ENCODE peak calls at places on chromosomes 3 and 15, in four cellular contexts. N is mammary epithelial cell, K is heart right ventricle, Z is cardiac muscle cell. O is an unnamed sample.

GRCh38 chr3:164752814-164753213 is 325.5 kb downstream of the SI start:
- DNase-seq in N (no peak), K (no peak), Z (peak), O (no peak)

GRCh38 chr3:115789480-115789879 is 166.2 kb downstream of the GAP43 start:
- DNase-seq in N (no peak), K (no peak), Z (no peak), O (no peak)

GRCh38 chr3:98573231-98573728 is 20.1 kb downstream of the CPOX start:
- DNase-seq in N (peak), K (no peak), Z (no peak), O (no peak)

GRCh38 chr3:142849148-142849547 is 39.7 kb downstream of the PCOLCE2 start:
- DNase-seq in N (peak), K (no peak), Z (no peak), O (no peak)

GRCh38 chr3:186220886-186221285 is 112.0 kb upstream of the ETV5 start:
- DNase-seq in N (no peak), K (no peak), Z (no peak), O (no peak)

GRCh38 chr3:14297784-14298236 is 104.6 kb upstream of the SLC6A6 start:
- DNase-seq in N (peak), K (peak), Z (no peak), O (peak)

GRCh38 chr3:37237252-37237651 is 62.9 kb upstream of the LRRFIP2 start:
- DNase-seq in N (peak), K (no peak), Z (no peak), O (no peak)

GRCh38 chr3:115551091-115551490 is 72.2 kb upstream of the GAP43 start:
- DNase-seq in N (no peak), K (no peak), Z (no peak), O (no peak)

GRCh38 chr3:9826815-9827574 is 16.8 kb downstream of the RPUSD3 start:
- DNase-seq in N (no peak), K (no peak), Z (no peak), O (no peak)

GRCh38 chr3:10303785-10304184 is 11.0 kb upstream of the GHRL start:
- DNase-seq in N (no peak), K (no peak), Z (no peak), O (no peak)

GRCh38 chr3:73707772-73708171 is 83.0 kb upstream of the PDZRN3 start:
- DNase-seq in N (no peak), K (no peak), Z (no peak), O (no peak)

GRCh38 chr3:186988806-186989205 is 58.5 kb downstream of the ST6GAL1 start:
- DNase-seq in N (no peak), K (no peak), Z (no peak), O (peak)

GRCh38 chr3:178439504-178439903 is 96.7 kb upstream of the KCNMB2 start:
- DNase-seq in N (peak), K (no peak), Z (peak), O (no peak)

GRCh38 chr15:84648539-84648938 is 5.5 kb downstream of the WDR73 start:
- DNase-seq in N (no peak), K (peak), Z (no peak), O (no peak)

GRCh38 chr3:123072564-123072963 is 5.7 kb downstream of the PDIA5 start:
- DNase-seq in N (no peak), K (no peak), Z (no peak), O (no peak)

GRCh38 chr3:16841906-16842709 is 42.6 kb upstream of the PLCL2 start:
- DNase-seq in N (no peak), K (peak), Z (peak), O (peak)

GRCh38 chr3:160686955-160687535 is 10.1 kb downstream of the ARL14 start:
- DNase-seq in N (no peak), K (no peak), Z (no peak), O (no peak)

GRCh38 chr15:29942548-29942947 is 120.3 kb upstream of the TJP1 start:
- DNase-seq in N (no peak), K (no peak), Z (no peak), O (no peak)

GRCh38 chr15:29938701-29939340 is 116.6 kb upstream of the TJP1 start:
- DNase-seq in N (no peak), K (no peak), Z (no peak), O (no peak)

GRCh38 chr15:29939404-29939803 is 117.1 kb upstream of the TJP1 start:
- DNase-seq in N (peak), K (no peak), Z (no peak), O (no peak)

GRCh38 chr15:29944925-29945324 is 122.7 kb upstream of the TJP1 start:
- DNase-seq in N (no peak), K (no peak), Z (no peak), O (no peak)

DNA sequence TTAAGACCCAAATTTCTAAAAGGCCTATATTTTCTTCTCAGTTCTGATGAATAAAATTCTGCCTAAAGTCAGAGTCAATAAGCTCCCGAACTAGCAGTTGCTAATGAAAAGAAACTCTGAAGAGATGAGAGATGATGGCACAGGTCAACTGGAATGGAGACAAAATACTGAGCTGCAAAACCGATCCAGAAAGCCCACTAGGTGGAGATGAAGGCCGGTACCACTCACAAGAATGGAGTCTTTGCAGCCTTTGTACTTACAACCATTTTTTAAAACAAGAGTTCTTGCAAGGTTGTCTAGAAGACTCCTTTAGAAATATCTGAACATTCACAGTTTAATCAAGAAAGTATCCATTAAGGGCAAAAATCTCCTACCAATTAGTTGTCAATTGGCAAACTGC is 119.9 kb upstream of the TJP1 start:
- DNase-seq in N (no peak), K (no peak), Z (peak), O (no peak)
- TF ChIP-seq CTCF in N (no peak), K (peak), Z (peak), O (no peak)

GRCh38 chr3:104031598-104031997 is 1335.1 kb upstream of the ALCAM start:
- DNase-seq in N (no peak), K (no peak), Z (no peak), O (no peak)

DNA sequence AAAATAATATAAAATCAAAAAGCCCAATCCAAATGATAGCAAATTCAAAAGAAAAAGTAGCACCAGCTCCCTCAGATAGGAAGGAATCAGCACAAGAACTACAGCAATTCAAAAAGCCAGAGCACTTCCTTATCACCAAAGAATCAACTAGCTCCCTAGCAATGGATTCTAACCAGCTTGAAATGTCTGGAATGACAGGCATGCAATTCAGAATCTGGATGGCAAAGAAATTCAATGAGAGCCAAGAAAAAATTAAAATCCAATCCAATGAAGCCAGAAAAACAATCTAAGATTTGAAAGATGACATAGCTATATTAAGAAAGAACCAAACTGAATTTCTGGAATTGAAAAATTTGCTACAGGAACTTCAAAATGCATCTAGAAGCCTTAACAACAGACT is 1334.4 kb upstream of the ALCAM start:
- DNase-seq in N (no peak), K (no peak), Z (peak), O (no peak)
- H3K4me3 ChIP-seq in N (no peak), K (no peak), Z (no peak), O (no peak)

DNA sequence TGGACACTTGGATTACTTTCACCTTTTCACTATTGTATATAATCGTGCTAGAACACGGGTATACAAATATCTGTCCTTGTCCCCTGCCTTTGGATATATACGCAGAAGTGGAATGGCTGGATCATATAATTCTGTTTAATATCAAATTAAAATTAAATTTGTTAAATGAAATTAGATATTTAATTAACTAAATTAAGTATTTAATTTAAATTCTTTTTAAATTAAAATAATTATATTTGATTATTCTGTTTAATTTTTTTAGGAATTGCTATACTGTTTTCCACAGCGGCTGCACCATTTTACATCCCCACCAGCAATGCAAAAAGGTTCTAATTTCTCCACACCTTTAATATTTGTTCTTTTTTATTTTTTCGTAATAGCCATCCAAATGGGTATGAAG is 84.3 kb downstream of the DOCK3 start:
- DNase-seq in N (no peak), K (no peak), Z (no peak), O (no peak)
- TF ChIP-seq CTCF in N (no peak), K (no peak), Z (no peak), O (no peak)

GRCh38 chr3:33834117-33834495 is 35.7 kb downstream of the PDCD6IP start:
- DNase-seq in N (no peak), K (no peak), Z (no peak), O (no peak)
- H3K4me3 ChIP-seq in N (no peak), K (no peak), Z (no peak), O (no peak)

DNA sequence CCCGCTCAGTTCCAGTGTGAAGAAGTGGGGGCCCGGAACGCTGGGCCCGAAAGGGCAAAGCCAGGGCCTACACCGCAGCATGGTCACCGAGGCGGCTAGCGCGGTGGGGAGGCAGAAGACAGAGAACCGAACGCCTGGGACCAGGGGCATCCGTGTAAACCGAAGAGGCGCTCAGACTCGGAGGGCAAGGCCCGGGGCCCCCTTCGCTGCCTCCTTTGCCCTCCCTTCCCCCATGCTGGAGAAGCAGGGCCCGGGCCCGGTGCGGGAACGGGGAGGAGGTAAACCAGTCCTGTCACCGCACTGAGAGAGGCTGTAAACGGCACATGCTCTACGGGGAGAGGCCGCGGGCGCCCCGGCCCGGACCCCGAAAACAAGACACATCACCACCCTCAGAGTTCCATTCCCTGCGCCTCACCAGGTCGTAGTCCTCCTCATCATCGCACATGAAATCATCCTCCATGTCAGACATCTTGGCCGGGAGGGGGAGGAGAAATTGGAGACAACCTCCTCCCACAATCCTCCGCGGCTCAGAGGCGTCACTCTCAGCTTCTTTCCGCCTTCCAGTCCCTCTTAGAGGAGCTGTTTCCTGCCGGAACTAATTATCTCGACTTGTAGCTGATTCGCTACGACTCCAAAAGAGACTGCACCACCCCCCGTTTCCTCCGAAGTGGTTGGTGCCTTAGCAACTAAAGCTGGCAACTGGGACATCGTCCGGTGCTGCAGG is at the start of gene COPS2:
- DNase-seq in N (peak), K (peak), Z (peak), O (peak)
- TF ChIP-seq CTCF in N (no peak), K (no peak), Z (no peak), O (no peak)

DNA sequence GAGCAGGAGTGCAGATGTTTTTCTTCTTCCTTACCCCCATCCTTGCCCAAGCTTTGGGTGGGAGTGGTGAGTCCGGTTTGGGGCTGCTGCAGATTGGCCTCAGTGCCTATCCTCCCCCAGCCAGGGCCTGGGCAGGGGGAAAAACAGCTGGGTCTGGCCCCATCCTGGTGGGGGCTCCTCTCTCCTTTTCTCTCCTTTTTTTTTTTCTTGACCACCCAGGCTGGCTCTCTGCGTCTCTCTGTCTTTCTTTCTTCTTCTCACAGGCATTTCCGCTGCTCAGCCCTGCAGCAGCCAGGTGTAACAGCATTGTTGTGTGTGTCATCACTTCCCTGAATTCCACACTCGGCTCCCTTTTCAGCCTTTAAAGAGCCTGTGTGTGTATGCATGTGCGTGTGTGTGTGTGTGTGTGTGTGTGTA is 2.0 kb downstream of the FOXL2NB start:
- DNase-seq in N (no peak), K (no peak), Z (no peak), O (peak)
- H3K4me3 ChIP-seq in N (no peak), K (no peak), Z (no peak), O (no peak)